ENCODE peak calls at places on chromosomes 7 and 10, in seven cellular contexts. One of them, this sample, is unnamed.
A peak's percentile ranks its signal among the peaks of the same experiment; 100 is the strongest.

GRCh38 chr10:121080324-121080807 is 229.2 kb downstream of the WDR11 start:
- DNase-seq in naive thymus-derived CD8-positive, alpha-beta T cell: no peak
- DNase-seq in HFF-Myc: no peak
- DNase-seq in NCI-H774: no peak
- DNase-seq in AML-193: no peak
- DNase-seq in NCI-H1436: no peak
- DNase-seq in activated gamma-delta T cell treated with Interleukin-2 at 50 U/mL for 16 hours: no peak
- DNase-seq in this sample: no peak

GRCh38 chr7:43337811-43338210 is 225.4 kb downstream of the HECW1 start:
- DNase-seq in naive thymus-derived CD8-positive, alpha-beta T cell: no peak
- DNase-seq in HFF-Myc: no peak
- DNase-seq in NCI-H774: no peak
- DNase-seq in AML-193: no peak
- DNase-seq in NCI-H1436: no peak
- DNase-seq in activated gamma-delta T cell treated with Interleukin-2 at 50 U/mL for 16 hours: no peak
- DNase-seq in this sample: no peak

GRCh38 chr10:131009801-131010200 is 301.7 kb downstream of the TCERG1L start:
- DNase-seq in naive thymus-derived CD8-positive, alpha-beta T cell: no peak
- DNase-seq in HFF-Myc: no peak
- DNase-seq in NCI-H774: no peak
- DNase-seq in AML-193: no peak
- DNase-seq in NCI-H1436: no peak
- DNase-seq in activated gamma-delta T cell treated with Interleukin-2 at 50 U/mL for 16 hours: no peak
- DNase-seq in this sample: no peak

GRCh38 chr7:5598769-5599371 is 175.2 kb upstream of the TNRC18 start:
- DNase-seq in naive thymus-derived CD8-positive, alpha-beta T cell: no peak
- DNase-seq in HFF-Myc: no peak
- DNase-seq in NCI-H774: no peak
- DNase-seq in AML-193: no peak
- DNase-seq in NCI-H1436: no peak
- DNase-seq in activated gamma-delta T cell treated with Interleukin-2 at 50 U/mL for 16 hours: no peak
- DNase-seq in this sample: no peak

GRCh38 chr10:14621037-14621436 is 153.7 kb downstream of the FAM107B start:
- DNase-seq in naive thymus-derived CD8-positive, alpha-beta T cell: no peak
- DNase-seq in HFF-Myc: no peak
- DNase-seq in NCI-H774: no peak
- DNase-seq in AML-193: no peak
- DNase-seq in NCI-H1436: no peak
- DNase-seq in activated gamma-delta T cell treated with Interleukin-2 at 50 U/mL for 16 hours: no peak
- DNase-seq in this sample: peak; percentile 30

GRCh38 chr10:48470115-48470892 is 134.6 kb downstream of the ARHGAP22 start:
- DNase-seq in naive thymus-derived CD8-positive, alpha-beta T cell: peak; percentile 10
- DNase-seq in HFF-Myc: no peak
- DNase-seq in NCI-H774: no peak
- DNase-seq in AML-193: no peak
- DNase-seq in NCI-H1436: no peak
- DNase-seq in activated gamma-delta T cell treated with Interleukin-2 at 50 U/mL for 16 hours: no peak
- DNase-seq in this sample: no peak

GRCh38 chr7:44144426-44144967 is 3.4 kb upstream of the MYL7 start:
- DNase-seq in naive thymus-derived CD8-positive, alpha-beta T cell: no peak
- DNase-seq in HFF-Myc: no peak
- DNase-seq in NCI-H774: no peak
- DNase-seq in AML-193: no peak
- DNase-seq in NCI-H1436: no peak
- DNase-seq in activated gamma-delta T cell treated with Interleukin-2 at 50 U/mL for 16 hours: no peak
- DNase-seq in this sample: no peak

GRCh38 chr10:94403034-94403822 is 887 bp downstream of the TBC1D12 start:
- DNase-seq in naive thymus-derived CD8-positive, alpha-beta T cell: no peak
- DNase-seq in HFF-Myc: no peak
- DNase-seq in NCI-H774: peak; percentile 19
- DNase-seq in AML-193: no peak
- DNase-seq in NCI-H1436: peak; percentile 5
- DNase-seq in activated gamma-delta T cell treated with Interleukin-2 at 50 U/mL for 16 hours: no peak
- DNase-seq in this sample: no peak

This sample was measured in AG09319.